ENCODE peak calls at places on chromosomes 4 and X, in six cellular contexts. O is stomach, F is H7, S is trophoblast cell, K is pancreas, C is ovary. Q is an unnamed sample. For H3K36me3, the result is how much of the 10 kb centered on the place peaks cover.

GRCh38 chrX:145213504-145213903 is 33.8 kb upstream of the SPANXN1 start:
- DNase-seq in C (no peak), K (no peak), F (no peak), O (no peak), S (no peak), Q (no peak)

GRCh38 chr4:120659626-120660170 is 262.8 kb downstream of the PRDM5 start:
- DNase-seq in C (no peak), F (no peak), S (no peak), K (no peak), O (no peak), Q (no peak)

GRCh38 chrX:147476008-147476407 is 435.7 kb upstream of the FMR1 start:
- DNase-seq in O (no peak), C (no peak), F (peak), K (no peak), S (peak), Q (no peak)

GRCh38 chr4:56146956-56147355 is 198.2 kb downstream of the CEP135 start:
- DNase-seq in O (no peak), K (no peak), F (no peak), S (no peak), C (no peak), Q (no peak)

GRCh38 chr4:149344436-149344835 is 471.2 kb downstream of the IQCM start:
- DNase-seq in C (no peak), S (no peak), O (no peak), K (no peak), F (no peak), Q (no peak)

GRCh38 chr4:106090826-106091225 is 195.6 kb downstream of the NPNT start:
- DNase-seq in K (no peak), C (no peak), O (no peak), F (no peak), S (no peak), Q (no peak)

GRCh38 chr4:24657768-24658617 is 73.6 kb upstream of the DHX15 start:
- DNase-seq in F (peak), K (peak), S (peak), O (peak), C (no peak), Q (peak)

GRCh38 chrX:85052636-85053343 is 49.1 kb downstream of the APOOL start:
- DNase-seq in S (peak), K (no peak), F (no peak), O (no peak), C (no peak), Q (no peak)

GRCh38 chr4:54971474-54971950 is 153.9 kb downstream of the KDR start:
- DNase-seq in F (peak), S (peak), O (no peak), C (no peak), K (no peak), Q (no peak)

GRCh38 chr4:119113033-119113655 is 22.5 kb upstream of the MYOZ2 start:
- DNase-seq in C (no peak), F (no peak), O (no peak), K (no peak), S (no peak), Q (no peak)

GRCh38 chr4:138262058-138262838 is 20.1 kb upstream of the SLC7A11 start:
- DNase-seq in K (no peak), C (no peak), S (no peak), O (no peak), F (no peak), Q (no peak)
- H3K4me3 ChIP-seq in K (no peak), C (no peak), S (no peak), O (no peak), F (no peak), Q (no peak)

GRCh38 chrX:117835034-117835433 is 281.6 kb downstream of the KLHL13 start:
- DNase-seq in O (no peak), K (no peak), C (no peak), S (no peak), F (peak), Q (no peak)

GRCh38 chrX:117843749-117844148 is 272.9 kb downstream of the KLHL13 start:
- DNase-seq in C (no peak), K (no peak), F (no peak), O (no peak), S (no peak), Q (no peak)

GRCh38 chrX:117840645-117841044 is 276.0 kb downstream of the KLHL13 start:
- DNase-seq in F (no peak), K (no peak), O (no peak), C (no peak), S (no peak), Q (no peak)

GRCh38 chrX:117838581-117839331 is 277.9 kb downstream of the KLHL13 start:
- DNase-seq in K (no peak), S (no peak), F (no peak), O (no peak), C (no peak), Q (no peak)

DNA sequence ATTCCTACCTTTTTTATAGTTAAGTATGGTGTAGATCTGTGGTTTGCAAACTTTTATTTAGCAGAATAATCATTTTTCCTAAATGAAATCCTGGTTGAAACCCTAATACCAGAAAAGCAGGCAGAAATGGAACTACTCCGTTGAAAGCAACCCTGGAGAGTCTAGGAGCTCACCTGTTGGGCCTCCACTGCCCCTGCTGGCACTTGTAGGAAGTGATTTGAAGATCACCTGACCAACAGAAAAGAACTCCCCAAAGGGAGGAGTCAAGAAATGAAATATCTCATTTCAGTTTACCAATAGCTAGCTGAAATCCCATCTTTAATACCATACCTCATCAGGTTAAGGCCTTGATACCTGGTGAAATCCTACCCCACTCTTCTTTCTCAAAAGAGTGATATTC is 277.1 kb downstream of the KLHL13 start:
- DNase-seq in O (no peak), F (peak), K (no peak), S (no peak), C (no peak), Q (no peak)
- H3K36me3 ChIP-seq in O (under half), F (under half), K (under half), S (under half), C (under half), Q (under half)

DNA sequence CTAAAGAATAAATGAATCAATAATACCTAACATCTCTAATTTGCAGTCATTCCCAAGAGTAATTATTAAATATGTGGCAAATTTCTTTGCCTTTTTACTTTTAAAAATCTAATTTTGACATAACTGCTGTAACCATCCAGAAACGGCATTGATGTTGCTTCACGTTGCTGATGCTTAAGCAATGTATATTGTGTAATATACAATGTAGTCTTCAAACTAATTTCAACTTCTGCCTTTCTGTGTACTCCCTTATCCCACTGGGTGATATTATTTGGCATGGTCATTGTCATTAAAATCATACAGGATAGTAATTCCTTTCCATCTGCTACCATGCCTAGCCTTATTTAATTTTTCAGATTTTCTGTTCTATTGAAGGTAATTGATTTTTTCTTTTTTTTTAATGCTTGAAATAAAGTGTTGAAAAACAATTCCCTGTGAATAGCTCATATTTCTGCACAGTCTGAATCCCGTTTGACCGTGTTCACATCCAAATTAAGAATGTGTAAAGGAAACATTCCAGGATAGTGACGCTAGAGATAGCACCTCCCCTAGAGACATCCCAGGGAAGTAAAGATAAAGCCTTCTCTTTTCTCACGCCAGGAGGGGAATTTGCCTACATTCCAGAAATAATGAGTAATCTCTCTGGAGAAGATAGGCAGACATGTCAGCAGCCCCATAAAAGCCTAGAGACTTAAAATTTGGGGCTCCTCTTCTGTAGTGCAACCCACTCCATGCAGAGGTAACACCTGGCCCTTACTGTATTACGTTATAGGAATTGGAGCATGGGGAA is 8.6 kb downstream of the FAM200B start:
- DNase-seq in K (no peak), F (peak), O (no peak), S (peak), C (no peak), Q (no peak)
- H3K4me3 ChIP-seq in K (no peak), F (no peak), O (no peak), S (no peak), C (no peak), Q (no peak)

GRCh38 chrX:1597345-1598020 is 6.1 kb downstream of the AKAP17A start:
- DNase-seq in K (no peak), F (peak), S (no peak), C (no peak), O (peak), Q (no peak)
- H3K36me3 ChIP-seq in K (under half), F (under half), S (half or more), C (under half), O (half or more), Q (under half)

GRCh38 chr4:48343035-48343434 is 1.7 kb downstream of the SLAIN2 start:
- DNase-seq in C (no peak), F (no peak), S (no peak), O (no peak), K (no peak), Q (no peak)

GRCh38 chr4:48342559-48342878 is 1.2 kb downstream of the SLAIN2 start:
- DNase-seq in F (peak), C (no peak), O (no peak), K (no peak), S (no peak), Q (no peak)

GRCh38 chr4:48345542-48345941 is 4.2 kb downstream of the SLAIN2 start:
- DNase-seq in S (no peak), F (no peak), O (no peak), K (no peak), C (no peak), Q (no peak)

GRCh38 chr4:48341776-48342558 is 638 bp downstream of the SLAIN2 start:
- DNase-seq in K (peak), S (peak), O (peak), F (peak), C (peak), Q (peak)

GRCh38 chr4:48343531-48343930 is 2.2 kb downstream of the SLAIN2 start:
- DNase-seq in C (no peak), K (no peak), F (no peak), S (no peak), O (no peak), Q (no peak)
- H3K4me3 ChIP-seq in C (no peak), K (no peak), F (no peak), S (no peak), O (peak), Q (peak)

Q was measured in breast epithelium.